ENCODE peak calls at places on chromosomes 3 and 15, in seven cellular contexts. J is pancreas, S is coronary artery, L is GM10248, O is mucosa of descending colon, I is HCT116, A is ascending aorta. N is an unnamed sample.
A peak's percentile ranks its signal among the peaks of the same experiment; 100 is the strongest.

GRCh38 chr3:61634678-61635077 is 73.3 kb downstream of the PTPRG start:
- DNase-seq in J (no peak), S (no peak), L (no peak), O (no peak), I (no peak), A (no peak), N (no peak)

GRCh38 chr3:126964261-126964660 is 18.7 kb upstream of the PLXNA1 start:
- DNase-seq in J (no peak), S (no peak), L (no peak), O (no peak), I (no peak), A (no peak), N (no peak)

GRCh38 chr3:14379842-14380241 is 22.6 kb upstream of the SLC6A6 start:
- DNase-seq in J (no peak), S (no peak), L (no peak), O (no peak), I (no peak), A (no peak), N (no peak)

GRCh38 chr3:53158700-53159414 is 2.2 kb upstream of the PRKCD start:
- DNase-seq in J (no peak), S (no peak), L (no peak), O (no peak), I (no peak), A (no peak), N (no peak)

GRCh38 chr3:184299488-184300376 is 691 bp downstream of the PSMD2 start:
- DNase-seq in J (no peak), S (no peak), L (peak; percentile 8), O (no peak), I (no peak), A (no peak), N (no peak)

GRCh38 chr3:23796518-23796917 is 9.2 kb upstream of the UBE2E1 start:
- DNase-seq in J (no peak), S (no peak), L (no peak), O (no peak), I (no peak), A (no peak), N (no peak)

GRCh38 chr3:113096158-113096893 is 105.5 kb downstream of the GTPBP8 start:
- DNase-seq in J (no peak), S (no peak), L (no peak), O (no peak), I (no peak), A (no peak), N (no peak)

GRCh38 chr3:134869153-134869726 is 74.2 kb downstream of the EPHB1 start:
- DNase-seq in J (no peak), S (no peak), L (no peak), O (no peak), I (no peak), A (no peak), N (no peak)

DNA sequence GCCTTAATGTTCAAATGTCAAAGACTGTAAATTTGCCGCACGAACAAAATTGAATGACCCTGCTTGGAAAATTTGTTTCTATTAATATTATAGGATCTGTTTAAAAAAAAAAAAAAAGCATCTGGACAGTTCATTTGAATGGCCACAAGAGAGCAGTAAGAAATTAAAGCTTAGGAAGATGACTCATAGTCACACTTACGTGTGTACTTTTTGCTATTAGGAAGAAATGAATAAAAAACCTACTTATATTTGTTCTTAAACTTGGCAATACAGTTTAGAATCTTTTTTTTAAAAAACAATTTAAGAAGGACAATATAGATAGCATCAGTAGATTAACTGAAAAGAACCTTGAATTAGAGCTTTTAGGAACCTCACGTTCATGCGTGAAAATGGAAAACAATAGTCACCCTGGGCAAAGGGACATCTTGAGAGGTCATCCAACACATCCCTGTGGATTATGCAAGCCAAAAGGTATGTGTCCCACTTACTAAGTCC is 621.8 kb downstream of the MECOM start:
- DNase-seq in J (no peak), S (no peak), L (no peak), O (no peak), I (peak; percentile 19), A (no peak), N (no peak)
- TF ChIP-seq CTCF in J (no peak), S (no peak), L (no peak), O (no peak), I (peak; percentile 57), A (peak; percentile 62), N (no peak)

GRCh38 chr3:101973163-101973505 is 123.8 kb downstream of the NFKBIZ start:
- DNase-seq in J (no peak), S (no peak), L (no peak), O (no peak), I (no peak), A (no peak), N (no peak)

GRCh38 chr3:101976473-101976872 is 127.2 kb downstream of the NFKBIZ start:
- DNase-seq in J (no peak), S (no peak), L (peak; percentile 37), O (no peak), I (no peak), A (no peak), N (no peak)

GRCh38 chr3:101970212-101970611 is 120.9 kb downstream of the NFKBIZ start:
- DNase-seq in J (no peak), S (no peak), L (no peak), O (no peak), I (no peak), A (no peak), N (no peak)

GRCh38 chr3:101970915-101971314 is 121.6 kb downstream of the NFKBIZ start:
- DNase-seq in J (no peak), S (no peak), L (no peak), O (no peak), I (no peak), A (no peak), N (no peak)

GRCh38 chr3:101972430-101973162 is 123.3 kb downstream of the NFKBIZ start:
- DNase-seq in J (no peak), S (no peak), L (no peak), O (no peak), I (no peak), A (no peak), N (no peak)
- TF ChIP-seq CTCF in J (no peak), S (no peak), L (no peak), O (no peak), I (no peak), A (no peak), N (no peak)

GRCh38 chr3:81349941-81350340 is 411.5 kb downstream of the GBE1 start:
- DNase-seq in J (no peak), S (no peak), L (no peak), O (no peak), I (no peak), A (no peak), N (no peak)

DNA sequence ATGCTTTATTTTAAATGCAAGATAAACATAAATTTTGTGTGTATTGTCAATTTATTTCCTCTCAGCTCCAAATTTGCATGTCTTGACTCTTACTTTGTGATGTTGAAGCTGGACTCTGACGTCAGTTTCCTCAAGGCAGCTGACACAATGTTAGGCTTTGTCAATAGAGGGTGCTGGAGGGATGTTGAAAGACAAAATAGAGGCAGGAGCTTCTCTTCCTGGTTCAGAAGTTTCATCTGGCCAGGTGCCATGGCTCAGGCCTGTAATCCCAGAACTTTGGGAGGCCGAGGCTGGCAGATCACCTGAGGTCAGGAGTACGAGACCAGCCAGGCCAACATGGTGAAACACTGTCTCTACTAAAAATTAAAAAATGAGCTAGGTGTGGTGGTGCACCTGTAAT is 408.6 kb downstream of the GBE1 start:
- DNase-seq in J (no peak), S (no peak), L (no peak), O (no peak), I (peak; percentile 13), A (no peak), N (no peak)
- TF ChIP-seq CTCF in J (no peak), S (no peak), L (no peak), O (no peak), I (peak; percentile 10), A (no peak), N (no peak)

DNA sequence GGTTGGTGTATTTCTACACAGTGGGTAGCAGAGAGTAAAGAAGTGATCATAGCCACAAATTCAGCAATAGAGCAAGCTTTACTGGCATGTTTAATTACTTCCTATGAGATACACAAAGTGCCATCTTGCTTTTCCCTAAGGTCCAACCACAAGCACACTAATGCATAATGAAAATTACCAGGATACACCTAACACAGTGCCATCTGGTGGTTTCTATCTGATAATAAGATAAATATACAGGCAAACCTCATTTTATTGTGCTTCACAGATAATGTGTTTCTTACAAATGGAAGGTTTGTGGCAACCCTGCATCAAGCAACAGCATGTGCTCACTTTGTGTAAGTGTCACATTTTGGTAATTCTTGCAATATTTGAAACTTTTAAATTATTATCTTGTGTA is 223.0 kb downstream of the NSUN3 start:
- DNase-seq in J (no peak), S (no peak), L (no peak), O (no peak), I (no peak), A (no peak), N (no peak)
- TF ChIP-seq CTCF in J (no peak), S (no peak), L (no peak), O (no peak), I (peak; percentile 41), A (no peak), N (no peak)

DNA sequence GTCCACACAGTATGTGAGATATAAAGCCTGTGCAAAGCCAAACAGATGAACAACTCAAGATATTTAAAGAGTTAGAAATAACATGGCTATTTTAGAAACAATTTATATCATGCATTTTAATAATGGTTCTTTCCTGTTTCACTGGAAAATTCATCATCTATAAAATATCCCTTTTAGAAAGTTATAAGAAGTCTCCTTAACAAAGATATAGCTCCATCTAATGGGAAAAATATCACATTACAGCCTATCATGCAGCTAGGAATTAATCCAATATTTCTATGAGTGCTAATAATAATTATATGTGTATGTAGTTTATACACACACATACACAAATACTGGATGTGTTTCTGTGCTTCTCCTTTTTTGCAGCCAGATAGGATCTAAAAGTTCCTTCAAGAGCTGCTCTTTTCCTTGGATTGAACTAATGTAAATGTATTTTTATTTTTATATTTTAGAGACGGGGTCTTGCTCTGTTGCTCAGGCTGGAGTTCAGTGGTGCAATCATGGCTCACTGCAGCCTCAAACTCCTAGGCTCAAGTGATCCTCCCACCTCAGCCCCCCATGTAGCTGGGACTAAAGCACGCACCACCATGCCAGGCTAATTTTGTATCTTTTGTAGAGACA is 21.6 kb downstream of the RPL22L1 start:
- DNase-seq in J (no peak), S (no peak), L (no peak), O (no peak), I (no peak), A (no peak), N (no peak)
- TF ChIP-seq CTCF in J (no peak), S (peak; percentile 15), L (peak; percentile 24), O (no peak), I (peak; percentile 65), A (peak; percentile 11), N (peak; percentile 20)

GRCh38 chr15:45863881-45864580 is 229.2 kb downstream of the SQOR start:
- DNase-seq in J (no peak), S (no peak), L (no peak), O (no peak), I (no peak), A (no peak), N (no peak)
- TF ChIP-seq CTCF in J (no peak), S (no peak), L (no peak), O (no peak), I (no peak), A (no peak), N (no peak)

GRCh38 chr3:157327837-157328236 is 108.8 kb upstream of the PTX3 start:
- DNase-seq in J (no peak), S (no peak), L (no peak), O (no peak), I (no peak), A (no peak), N (no peak)
- TF ChIP-seq CTCF in J (no peak), S (no peak), L (no peak), O (no peak), I (no peak), A (no peak), N (no peak)

GRCh38 chr3:167406876-167407492 is 26.9 kb upstream of the ZBBX start:
- DNase-seq in J (peak; percentile 54), S (no peak), L (peak; percentile 3), O (no peak), I (peak; percentile 58), A (no peak), N (no peak)
- TF ChIP-seq CTCF in J (no peak), S (no peak), L (peak; percentile 27), O (no peak), I (peak; percentile 79), A (no peak), N (no peak)

N was measured in natural killer cell.